ENCODE peak calls at places on chromosomes 7 and 10, in seven cellular contexts. G, B, I, R, Z, H and X are unnamed samples.

GRCh38 chr7:127485482-127485881 is 93.0 kb upstream of the ZNF800 start:
- DNase-seq in G (no peak), B (no peak), I (no peak), R (no peak), Z (no peak), H (no peak), X (no peak)

GRCh38 chr10:59838390-59838789 is 68.0 kb downstream of the CCDC6 start:
- DNase-seq in G (no peak), B (no peak), I (no peak), R (no peak), Z (no peak), H (no peak), X (no peak)

GRCh38 chr7:156999611-157000046 is 10.8 kb downstream of the MNX1 start:
- DNase-seq in G (no peak), B (no peak), I (no peak), R (peak; percentile 9), Z (no peak), H (no peak), X (no peak)

GRCh38 chr10:119803264-119803663 is 69.4 kb downstream of the MCMBP start:
- DNase-seq in G (no peak), B (no peak), I (no peak), R (no peak), Z (no peak), H (no peak), X (no peak)

GRCh38 chr7:66575398-66575797 is 53.3 kb upstream of the KCTD7 start:
- DNase-seq in G (no peak), B (no peak), I (no peak), R (no peak), Z (no peak), H (no peak), X (no peak)

GRCh38 chr10:84784749-84785148 is 456.4 kb downstream of the CCSER2 start:
- DNase-seq in G (no peak), B (no peak), I (no peak), R (no peak), Z (no peak), H (no peak), X (no peak)

GRCh38 chr10:110569736-110570135 is 2.2 kb downstream of the SMC3 start:
- DNase-seq in G (no peak), B (no peak), I (no peak), R (no peak), Z (no peak), H (no peak), X (no peak)

GRCh38 chr10:94123253-94123995 is 129.7 kb downstream of the PLCE1 start:
- DNase-seq in G (no peak), B (peak; percentile 34), I (peak; percentile 41), R (no peak), Z (peak; percentile 70), H (no peak), X (no peak)

GRCh38 chr10:128854965-128855364 is 612.1 kb upstream of the MGMT start:
- DNase-seq in G (peak; percentile 87), B (no peak), I (peak; percentile 62), R (peak; percentile 39), Z (no peak), H (no peak), X (no peak)

GRCh38 chr10:121792198-121792597 is 135.6 kb downstream of the ATE1 start:
- DNase-seq in G (no peak), B (no peak), I (no peak), R (no peak), Z (no peak), H (no peak), X (no peak)

GRCh38 chr7:138308116-138308515 is 151.9 kb upstream of the TRIM24 start:
- DNase-seq in G (no peak), B (no peak), I (no peak), R (no peak), Z (no peak), H (no peak), X (no peak)

GRCh38 chr10:71339796-71340589 is 20.9 kb downstream of the SLC29A3 start:
- DNase-seq in G (no peak), B (no peak), I (no peak), R (no peak), Z (peak; percentile 60), H (no peak), X (no peak)

DNA sequence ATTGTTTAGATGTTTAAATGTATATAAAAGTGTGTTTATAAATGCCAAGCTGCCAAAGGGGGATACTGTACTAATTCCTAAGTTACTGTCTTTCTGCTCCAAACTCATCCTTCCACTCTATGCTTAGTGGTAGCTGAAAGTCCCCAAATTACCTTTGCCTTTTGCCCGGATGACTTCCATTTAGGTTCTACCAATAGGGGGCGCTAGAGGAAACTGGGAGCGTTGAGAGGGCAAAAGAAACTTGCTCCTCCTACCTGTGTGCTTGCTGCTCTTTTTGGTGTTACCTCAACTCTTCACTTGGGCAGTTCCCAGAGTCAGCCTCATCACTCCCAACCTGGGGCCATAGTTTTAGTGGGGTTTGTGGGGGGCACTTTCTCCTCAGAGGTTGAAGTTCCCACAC is 5.9 kb upstream of the OR2A25 start:
- DNase-seq in G (no peak), B (no peak), I (no peak), R (no peak), Z (no peak), H (no peak), X (no peak)
- TF ChIP-seq CTCF in G (no peak), B (peak; percentile 20), I (no peak), R (no peak), Z (no peak), H (no peak), X (peak; percentile 44)

GRCh38 chr10:20981419-20981953 is 84.4 kb upstream of the NEBL start:
- DNase-seq in G (no peak), B (no peak), I (no peak), R (no peak), Z (no peak), H (no peak), X (no peak)
- TF ChIP-seq CTCF in G (no peak), B (no peak), I (no peak), R (no peak), Z (no peak), H (no peak), X (no peak)

GRCh38 chr7:155529845-155530244 is 16.5 kb downstream of the CNPY1 start:
- DNase-seq in G (peak; percentile 21), B (no peak), I (no peak), R (no peak), Z (no peak), H (no peak), X (no peak)
- TF ChIP-seq CTCF in G (no peak), B (no peak), I (no peak), R (no peak), Z (no peak), H (no peak), X (no peak)

DNA sequence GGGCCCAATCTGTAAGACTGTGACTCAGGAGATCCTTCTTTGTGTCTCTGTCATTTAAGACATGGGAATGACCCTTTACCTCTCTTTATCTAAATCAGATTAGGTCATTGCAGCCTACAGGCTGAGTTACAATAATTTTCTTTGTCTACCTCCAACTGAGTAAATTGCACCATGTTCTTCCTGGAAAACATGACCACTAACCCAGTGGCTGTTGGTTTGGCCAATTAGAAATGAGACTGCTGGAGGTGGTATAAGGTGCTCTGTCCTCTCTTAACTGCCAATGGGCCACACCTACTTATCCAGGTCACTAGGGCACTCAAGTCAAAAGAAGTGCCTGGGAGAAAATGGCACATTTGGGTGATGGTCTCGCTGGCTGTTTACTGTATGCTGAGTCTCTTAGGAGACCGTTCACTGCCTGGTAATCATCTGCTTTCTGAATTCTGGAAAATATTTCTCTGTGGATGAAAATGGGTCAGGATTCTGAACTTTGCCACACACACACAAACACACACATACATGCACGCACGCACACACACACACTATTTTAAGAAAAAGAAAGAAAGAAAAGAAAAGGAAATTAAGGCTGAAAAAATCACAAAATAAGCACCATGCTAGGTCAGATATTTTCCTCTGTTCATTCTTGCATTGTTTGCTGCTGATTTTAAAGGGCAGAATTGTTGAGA is 16.4 kb downstream of the STAMBPL1 start:
- DNase-seq in G (no peak), B (no peak), I (no peak), R (no peak), Z (no peak), H (no peak), X (no peak)
- TF ChIP-seq CTCF in G (no peak), B (no peak), I (no peak), R (no peak), Z (no peak), H (no peak), X (no peak)